ENCODE peak calls at places on chromosome 9, in four cellular contexts. U is thyroid gland, Q is upper lobe of left lung, J is psoas muscle. R is an unnamed sample. For H3K36me3, the result is how much of the 10 kb centered on the place peaks cover.

GRCh38 chr9:105406369-105406768 is 41.5 kb upstream of the FSD1L start:
- DNase-seq in U (no peak), Q (no peak), J (no peak), R (no peak)

GRCh38 chr9:131227112-131228058 is 48.9 kb downstream of the FAM78A start:
- DNase-seq in U (peak), Q (no peak), J (peak), R (no peak)

GRCh38 chr9:33480094-33480493 is 6.4 kb upstream of the NOL6 start:
- DNase-seq in U (no peak), Q (no peak), J (no peak), R (no peak)

GRCh38 chr9:15889555-15889954 is 336.7 kb downstream of the CCDC171 start:
- DNase-seq in U (no peak), Q (no peak), J (no peak), R (no peak)

GRCh38 chr9:38360880-38361836 is 31.3 kb upstream of the ALDH1B1 start:
- DNase-seq in U (peak), Q (no peak), J (no peak), R (no peak)

GRCh38 chr9:136584401-136585328 is 38.8 kb upstream of the NOTCH1 start:
- DNase-seq in U (peak), Q (peak), J (no peak), R (no peak)

GRCh38 chr9:68780735-68781134 is 75.7 kb downstream of the PIP5K1B start:
- DNase-seq in U (no peak), Q (no peak), J (no peak), R (peak)

GRCh38 chr9:112366591-112366990 is 13.3 kb upstream of the HSDL2 start:
- DNase-seq in U (no peak), Q (no peak), J (no peak), R (no peak)

GRCh38 chr9:70412678-70413426 is 1.6 kb downstream of the KLF9 start:
- DNase-seq in U (peak), Q (peak), J (peak), R (peak)

GRCh38 chr9:84239341-84239740 is 101.2 kb downstream of the SLC28A3 start:
- DNase-seq in U (no peak), Q (no peak), J (no peak), R (no peak)

GRCh38 chr9:3398232-3398648 is 127.6 kb downstream of the RFX3 start:
- DNase-seq in U (no peak), Q (no peak), J (no peak), R (no peak)

GRCh38 chr9:114112778-114113585 is 13.9 kb upstream of the KIF12 start:
- DNase-seq in U (peak), Q (peak), J (peak), R (peak)

GRCh38 chr9:25964239-25964638 is 286.0 kb upstream of the TUSC1 start:
- DNase-seq in U (peak), Q (no peak), J (no peak), R (peak)

GRCh38 chr9:131478421-131478868 is 24.3 kb upstream of the POMT1 start:
- DNase-seq in U (peak), Q (no peak), J (peak), R (peak)

GRCh38 chr9:131776473-131776872 is 36.6 kb upstream of the RAPGEF1 start:
- DNase-seq in U (peak), Q (no peak), J (no peak), R (no peak)

GRCh38 chr9:4814913-4815312 is 22.2 kb downstream of the RCL1 start:
- DNase-seq in U (no peak), Q (no peak), J (no peak), R (peak)

GRCh38 chr9:37329576-37329975 is 92.9 kb upstream of the GRHPR start:
- DNase-seq in U (no peak), Q (no peak), J (no peak), R (peak)

GRCh38 chr9:3099601-3100000 is 255.7 kb upstream of the PUM3 start:
- DNase-seq in U (no peak), Q (no peak), J (no peak), R (no peak)

GRCh38 chr9:15501803-15502202 is 9.0 kb downstream of the PSIP1 start:
- DNase-seq in U (no peak), Q (no peak), J (no peak), R (no peak)

GRCh38 chr9:129081388-129081889 is 528 bp downstream of the DOLPP1 start:
- DNase-seq in U (no peak), Q (no peak), J (no peak), R (peak)

GRCh38 chr9:75385236-75385635 is 296.9 kb downstream of the OSTF1 start:
- DNase-seq in U (no peak), Q (no peak), J (no peak), R (no peak)

GRCh38 chr9:85258823-85259370 is 482.9 kb downstream of the AGTPBP1 start:
- DNase-seq in U (peak), Q (no peak), J (peak), R (peak)

GRCh38 chr9:14098102-14098501 is 215.8 kb downstream of the NFIB start:
- DNase-seq in U (no peak), Q (no peak), J (no peak), R (no peak)

GRCh38 chr9:19465571-19466267 is 56.9 kb downstream of the ACER2 start:
- DNase-seq in U (no peak), Q (no peak), J (no peak), R (no peak)

GRCh38 chr9:114261026-114261425 is 61.9 kb upstream of the ORM1 start:
- DNase-seq in U (no peak), Q (no peak), J (no peak), R (no peak)

DNA sequence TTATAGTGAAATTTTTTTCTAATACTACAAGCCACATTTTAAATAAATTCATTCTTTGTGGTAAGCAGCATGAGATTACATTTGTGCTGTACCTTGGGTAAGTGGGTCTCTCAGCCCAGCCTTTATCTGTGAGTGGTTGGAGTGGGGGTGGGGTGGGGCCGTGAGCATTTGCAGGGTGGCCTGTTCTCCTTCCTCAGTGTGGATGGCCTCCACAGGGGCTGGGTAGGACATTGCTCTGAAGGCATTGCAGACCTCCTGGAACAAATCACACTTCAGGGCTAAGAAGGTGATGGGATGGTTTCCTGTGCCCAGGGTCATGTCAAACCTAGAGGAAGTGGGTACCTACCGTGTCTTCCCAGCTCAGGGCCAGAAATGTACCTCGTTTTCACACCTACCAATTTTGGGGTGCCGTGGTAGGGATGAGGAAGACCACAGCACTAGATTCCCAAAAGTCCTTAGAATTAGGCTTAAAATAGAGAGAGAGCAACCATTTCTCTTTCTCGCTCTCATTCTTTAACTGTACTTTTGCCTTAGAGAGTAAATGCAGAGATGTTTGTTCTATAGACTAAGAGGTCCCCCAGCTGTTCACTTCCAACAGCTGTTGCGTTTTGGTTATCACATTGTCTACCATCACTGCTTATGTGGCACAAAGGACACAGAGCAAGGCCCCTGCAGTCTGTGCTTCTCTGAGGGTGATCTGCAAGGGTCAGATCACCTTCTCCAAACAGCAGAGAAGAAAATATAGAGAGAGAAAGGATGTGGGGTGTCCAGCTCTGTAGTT is 83.4 kb upstream of the CTSL start:
- DNase-seq in U (no peak), Q (no peak), J (no peak), R (no peak)
- H3K27ac ChIP-seq in U (peak), Q (no peak), J (no peak), R (no peak)

GRCh38 chr9:135020481-135021392 is 66.7 kb upstream of the OLFM1 start:
- DNase-seq in U (no peak), Q (no peak), J (no peak), R (no peak)

GRCh38 chr9:135019224-135019623 is 68.2 kb upstream of the OLFM1 start:
- DNase-seq in U (no peak), Q (peak), J (no peak), R (no peak)

GRCh38 chr9:135015986-135016640 is 71.4 kb upstream of the OLFM1 start:
- DNase-seq in U (no peak), Q (no peak), J (no peak), R (no peak)

GRCh38 chr9:135016876-135017275 is 70.6 kb upstream of the OLFM1 start:
- DNase-seq in U (no peak), Q (no peak), J (no peak), R (no peak)

GRCh38 chr9:135017916-135018915 is 69.3 kb upstream of the OLFM1 start:
- DNase-seq in U (no peak), Q (peak), J (no peak), R (no peak)
- H3K36me3 ChIP-seq in U (under half), Q (under half), J (under half), R (under half)

GRCh38 chr9:535356-535755 is 306.1 kb upstream of the DMRT1 start:
- DNase-seq in U (no peak), Q (no peak), J (no peak), R (no peak)
- H3K27ac ChIP-seq in U (no peak), Q (no peak), J (no peak), R (no peak)

GRCh38 chr9:89323257-89323841 is 5.0 kb downstream of the SECISBP2 start:
- DNase-seq in U (no peak), Q (no peak), J (no peak), R (no peak)

GRCh38 chr9:89330513-89330912 is 12.2 kb downstream of the SECISBP2 start:
- DNase-seq in U (no peak), Q (no peak), J (no peak), R (no peak)

GRCh38 chr9:89329917-89330316 is 11.6 kb downstream of the SECISBP2 start:
- DNase-seq in U (no peak), Q (no peak), J (no peak), R (no peak)

GRCh38 chr9:89325733-89326132 is 7.4 kb downstream of the SECISBP2 start:
- DNase-seq in U (no peak), Q (no peak), J (no peak), R (no peak)

DNA sequence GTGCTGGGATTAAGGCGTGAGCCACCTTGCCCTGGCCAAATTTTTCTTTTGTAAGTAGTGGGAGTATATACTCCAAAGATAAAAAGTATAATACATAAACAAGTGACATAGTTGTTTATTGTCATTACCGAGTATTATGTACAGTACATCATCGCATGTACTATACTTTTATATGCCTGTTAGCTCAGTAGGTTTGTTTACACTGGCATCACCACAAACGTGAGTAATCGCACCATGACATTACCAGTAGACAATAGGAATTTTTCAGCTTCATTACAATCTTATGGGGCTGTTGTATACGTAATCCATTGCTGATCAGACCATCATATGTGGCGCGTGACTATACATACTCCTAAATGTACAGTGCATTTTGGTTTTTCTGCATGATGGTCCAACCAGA is 9.8 kb downstream of the SECISBP2 start:
- DNase-seq in U (no peak), Q (no peak), J (no peak), R (no peak)
- H3K36me3 ChIP-seq in U (under half), Q (under half), J (half or more), R (under half)

R was measured in small intestine.